ENCODE peak calls at places on chromosome 1, in five cellular contexts. D is CD4-positive, CD25-positive, alpha-beta regulatory T cell; R is HCT116; G is body of pancreas; O is kidney epithelial cell. B is an unnamed sample.
A peak's percentile ranks its signal among the peaks of the same experiment; 100 is the strongest.

GRCh38 chr1:244599937-244600350 is 53.0 kb upstream of the DESI2 start:
- DNase-seq in O (peak; percentile 63), G (peak; percentile 21), D (peak; percentile 89), R (peak; percentile 74), B (no peak)

GRCh38 chr1:84936116-84936810 is 43.3 kb upstream of the LPAR3 start:
- DNase-seq in G (peak; percentile 68), R (peak; percentile 39), D (peak; percentile 70), O (no peak), B (no peak)

GRCh38 chr1:186474208-186474607 is 13.3 kb upstream of the PDC start:
- DNase-seq in R (no peak), O (no peak), D (no peak), G (no peak), B (no peak)

GRCh38 chr1:232267837-232268598 is 361.9 kb downstream of the SIPA1L2 start:
- DNase-seq in O (no peak), R (no peak), D (no peak), G (no peak), B (no peak)

GRCh38 chr1:117562581-117563491 is 43.0 kb upstream of the TENT5C start:
- DNase-seq in G (peak; percentile 74), D (no peak), R (no peak), O (no peak), B (no peak)

GRCh38 chr1:107138767-107139445 is 1.9 kb upstream of the NTNG1 start:
- DNase-seq in O (peak; percentile 69), G (no peak), D (no peak), R (no peak), B (no peak)

GRCh38 chr1:3462356-3463012 is 8.0 kb downstream of the ARHGEF16 start:
- DNase-seq in R (no peak), O (no peak), G (no peak), D (no peak), B (no peak)

GRCh38 chr1:74467786-74468377 is 44.5 kb downstream of the LRRC53 start:
- DNase-seq in G (no peak), O (peak; percentile 10), R (no peak), D (no peak), B (no peak)

GRCh38 chr1:100575406-100575805 is 37.5 kb downstream of the GPR88 start:
- DNase-seq in R (no peak), D (no peak), O (no peak), G (no peak), B (no peak)

GRCh38 chr1:3072178-3072947 is 3.4 kb downstream of the PRDM16 start:
- DNase-seq in R (no peak), G (peak; percentile 28), D (no peak), O (no peak), B (no peak)

GRCh38 chr1:228282329-228283042 is 74.6 kb downstream of the OBSCN start:
- DNase-seq in G (no peak), R (no peak), D (no peak), O (peak; percentile 25), B (no peak)

GRCh38 chr1:223429313-223429731 is 36.1 kb downstream of the CCDC185 start:
- DNase-seq in G (no peak), R (no peak), O (no peak), D (no peak), B (no peak)

GRCh38 chr1:157142245-157142644 is 4.0 kb upstream of the ETV3 start:
- DNase-seq in D (no peak), R (no peak), G (no peak), O (no peak), B (no peak)

GRCh38 chr1:214466759-214467585 is 84.4 kb downstream of the PTPN14 start:
- DNase-seq in G (no peak), O (no peak), R (no peak), D (no peak), B (no peak)

GRCh38 chr1:63010898-63011660 is 227.1 kb downstream of the ATG4C start:
- DNase-seq in O (no peak), G (no peak), D (no peak), R (no peak), B (no peak)

GRCh38 chr1:185969524-185969991 is 235.4 kb downstream of the HMCN1 start:
- DNase-seq in O (no peak), R (no peak), D (no peak), G (no peak), B (no peak)

GRCh38 chr1:200452850-200453543 is 43.2 kb upstream of the ZNF281 start:
- DNase-seq in O (no peak), R (no peak), D (no peak), G (no peak), B (no peak)

GRCh38 chr1:56329970-56330369 is 249.4 kb downstream of the PLPP3 start:
- DNase-seq in D (no peak), G (no peak), R (no peak), O (no peak), B (no peak)

DNA sequence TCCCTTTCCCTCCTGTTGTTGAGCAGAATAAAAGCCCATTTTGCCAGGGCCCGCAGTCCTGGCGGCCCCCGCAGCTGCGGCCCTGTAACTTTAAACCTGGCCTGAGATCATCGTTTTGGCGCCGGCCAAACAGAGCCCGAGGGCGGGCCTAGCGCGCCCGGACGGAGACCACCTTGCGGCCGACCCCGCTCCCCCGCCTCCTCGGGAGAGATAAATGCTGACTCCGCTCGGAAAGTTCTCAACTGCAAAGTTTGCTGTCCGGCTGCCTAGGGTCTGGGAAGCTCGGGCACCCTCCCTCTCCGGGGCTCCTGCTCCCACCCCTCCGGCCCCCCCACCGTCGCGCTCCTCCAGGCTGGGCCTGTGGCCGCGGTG is at the start of gene PDPN:
- DNase-seq in D (no peak), G (no peak), O (no peak), R (no peak), B (no peak)
- H3K4me3 ChIP-seq in D (no peak within 1 kb of the TSS), G (no peak within 1 kb of the TSS), O (peak within 1 kb of the TSS; percentile 41), R (no peak within 1 kb of the TSS), B (peak within 1 kb of the TSS; percentile 18)

DNA sequence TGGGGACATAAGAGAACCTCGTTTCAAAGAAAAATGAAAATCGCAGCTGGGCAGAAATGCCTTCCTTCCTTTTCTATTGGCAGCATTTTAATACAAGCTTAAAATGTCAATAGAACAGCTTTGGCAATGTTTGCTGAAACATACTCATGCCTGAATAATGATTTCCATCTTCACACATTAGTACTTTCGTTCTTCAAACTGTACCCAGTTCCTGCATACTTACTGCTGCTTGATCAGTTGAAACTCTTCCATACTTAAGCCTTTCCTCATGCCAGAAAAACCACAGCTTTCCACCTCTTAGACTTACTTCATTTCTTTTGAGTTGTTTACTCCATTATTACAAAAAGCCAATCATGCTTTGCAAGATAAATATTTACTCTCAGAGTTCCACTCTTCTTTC is 22.8 kb upstream of the CD55 start:
- DNase-seq in R (no peak), O (peak; percentile 56), G (no peak), D (no peak), B (no peak)
- H3K4me3 ChIP-seq in R (no peak overlapping the region), O (no peak overlapping the region), G (no peak overlapping the region), D (no peak overlapping the region), B (no peak overlapping the region)

DNA sequence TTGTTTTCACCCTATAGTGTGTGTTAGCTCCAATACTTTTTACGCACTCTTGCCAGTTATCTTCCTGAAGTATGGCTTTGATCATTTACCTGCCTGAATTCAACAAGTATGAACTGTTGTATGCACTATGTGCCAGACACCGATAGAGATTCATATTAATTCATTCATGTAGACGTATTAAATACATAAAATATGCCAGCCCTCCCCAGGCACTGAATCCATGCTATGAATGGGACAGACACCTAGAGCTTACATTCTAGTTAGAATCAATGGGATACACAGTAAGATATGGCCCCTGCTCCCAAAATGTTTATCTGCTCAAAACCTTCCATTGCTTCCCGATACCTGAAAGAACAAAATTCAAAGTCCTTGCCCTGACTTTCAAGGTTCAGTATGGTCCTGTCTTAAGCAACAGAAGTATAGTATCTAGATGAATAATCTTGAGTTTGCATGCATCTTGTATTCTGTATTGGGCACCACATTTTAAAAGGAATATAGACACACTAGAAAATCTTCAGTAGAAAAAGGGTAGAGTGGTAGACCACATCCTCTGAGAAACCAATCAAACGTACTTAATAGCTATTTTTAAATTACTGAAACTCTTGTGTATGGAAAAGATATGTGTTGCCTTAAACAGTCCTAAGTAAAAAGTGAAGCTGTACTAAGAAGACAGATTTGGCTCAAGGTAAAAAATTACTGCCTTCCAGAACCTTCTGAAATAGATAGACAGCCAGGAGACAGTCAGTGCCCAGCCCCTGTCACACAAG is 2.9 kb downstream of the CTXND2 start:
- DNase-seq in G (no peak), O (no peak), R (no peak), D (peak; percentile 63), B (no peak)
- H3K4me3 ChIP-seq in G (no peak overlapping the region), O (no peak overlapping the region), R (no peak overlapping the region), D (peak overlapping the region; percentile 27), B (no peak overlapping the region)

DNA sequence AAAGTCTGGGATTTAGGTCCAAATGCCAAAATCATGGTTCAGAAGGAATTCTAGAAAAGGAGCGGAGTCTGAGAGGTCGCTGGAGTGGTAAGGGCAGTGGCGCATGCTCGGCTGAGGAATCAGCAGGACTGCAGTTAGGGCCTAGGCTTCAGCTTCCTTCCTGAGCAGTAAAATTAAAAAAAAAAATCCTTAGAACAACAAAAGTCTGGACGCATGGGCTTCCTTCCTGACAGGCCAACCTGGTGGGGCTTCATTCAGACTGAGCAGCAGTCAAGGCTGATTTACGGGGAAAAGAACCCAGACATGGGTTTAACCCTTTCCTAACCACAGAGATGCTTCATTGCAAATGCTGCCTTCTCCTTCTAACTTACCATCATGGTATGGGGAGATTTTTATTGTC is 17.1 kb downstream of the RNF220 start:
- DNase-seq in O (no peak), R (no peak), G (no peak), D (no peak), B (no peak)
- H3K4me3 ChIP-seq in O (no peak overlapping the region), R (no peak overlapping the region), G (no peak overlapping the region), D (no peak overlapping the region), B (no peak overlapping the region)

DNA sequence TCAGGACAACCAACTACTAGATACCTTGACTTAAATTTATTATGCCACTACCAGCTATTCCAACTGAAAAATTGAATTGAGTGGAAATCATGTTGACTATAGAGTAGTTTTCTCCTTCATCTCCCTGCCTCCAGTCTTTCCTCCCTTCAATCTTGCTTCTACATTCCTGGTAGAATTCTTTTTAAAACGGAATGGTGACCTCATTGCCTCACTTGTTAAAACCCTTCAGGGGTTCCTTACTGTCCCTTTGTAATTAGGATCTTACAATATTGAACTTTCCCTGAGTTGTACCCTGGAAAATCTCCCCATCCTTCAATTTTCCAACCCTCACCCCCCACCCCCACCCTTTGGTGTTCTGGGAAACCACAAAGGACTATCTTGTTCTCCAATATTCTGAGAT is 82.8 kb upstream of the ZNF326 start:
- DNase-seq in G (no peak), R (no peak), D (no peak), O (no peak), B (no peak)
- H3K4me3 ChIP-seq in G (no peak overlapping the region), R (no peak overlapping the region), D (no peak overlapping the region), O (no peak overlapping the region), B (no peak overlapping the region)

DNA sequence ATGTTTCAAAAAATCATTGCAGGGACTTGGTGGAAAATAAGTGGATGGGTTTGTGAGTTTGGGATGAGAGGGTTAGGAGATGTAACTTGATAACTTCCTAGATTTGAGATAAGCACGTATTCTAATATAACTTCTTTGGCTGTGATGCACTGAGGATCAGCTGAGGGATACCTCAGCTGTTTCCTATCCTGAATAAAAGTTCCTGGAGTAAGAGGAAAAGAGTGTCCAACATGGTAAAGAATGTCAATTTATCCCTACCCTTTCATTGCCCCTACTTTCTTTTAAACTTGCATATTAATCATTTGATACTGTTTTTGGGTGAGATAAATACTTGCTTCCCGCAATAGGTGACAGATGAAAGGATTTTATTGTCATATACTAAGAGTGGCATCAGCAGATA is 1.5 kb upstream of the SUCO start:
- DNase-seq in G (no peak), R (no peak), O (no peak), D (no peak), B (no peak)
- H3K4me3 ChIP-seq in G (no peak overlapping the region), R (peak overlapping the region; percentile 71), O (peak overlapping the region; percentile 55), D (peak overlapping the region; percentile 93), B (peak overlapping the region; percentile 94)

GRCh38 chr1:246726255-246726679 is 2.1 kb downstream of the SCCPDH start:
- DNase-seq in D (no peak), G (peak; percentile 7), O (no peak), R (no peak), B (no peak)
- H3K4me3 ChIP-seq in D (no peak overlapping the region), G (no peak overlapping the region), O (no peak overlapping the region), R (no peak overlapping the region), B (peak overlapping the region; percentile 82)

B was measured in Peyer's patch.